ENCODE peak calls at places on chromosomes 7 and 10, in seven cellular contexts. Q, L, C, I, R, W and X are unnamed samples.

GRCh38 chr10:819326-819725 is 112.2 kb downstream of the LARP4B start:
- DNase-seq in Q (no peak), W (no peak), C (no peak), L (no peak), I (no peak), R (no peak), X (no peak)

GRCh38 chr10:47256753-47257336 is 43.2 kb upstream of the GDF10 start:
- DNase-seq in C (no peak), I (no peak), L (no peak), W (no peak), Q (no peak), R (no peak), X (no peak)

GRCh38 chr7:157678503-157678902 is 341.7 kb downstream of the DNAJB6 start:
- DNase-seq in C (no peak), R (no peak), L (no peak), Q (peak; percentile 62), W (no peak), I (no peak), X (no peak)

GRCh38 chr10:27319752-27320561 is 79.4 kb upstream of the ACBD5 start:
- DNase-seq in R (no peak), Q (no peak), L (peak; percentile 10), C (peak; percentile 49), I (no peak), W (peak; percentile 51), X (peak; percentile 35)

GRCh38 chr7:23712368-23713284 is 2.6 kb downstream of the STK31 start:
- DNase-seq in Q (no peak), C (no peak), L (peak; percentile 60), I (no peak), R (peak; percentile 19), W (peak; percentile 68), X (peak; percentile 56)

GRCh38 chr7:73606801-73607691 is 17.3 kb downstream of the MLXIPL start:
- DNase-seq in R (no peak), Q (peak; percentile 85), W (peak; percentile 92), L (peak; percentile 88), I (peak; percentile 93), C (peak; percentile 33), X (peak; percentile 90)

GRCh38 chr7:101733713-101734475 is 83.5 kb upstream of the CUX1 start:
- DNase-seq in C (peak; percentile 28), W (peak; percentile 62), Q (no peak), L (peak; percentile 88), I (peak; percentile 74), R (no peak), X (peak; percentile 50)

GRCh38 chr7:22447759-22448158 is 52.2 kb downstream of the STEAP1B start:
- DNase-seq in Q (no peak), W (peak; percentile 61), L (no peak), I (no peak), C (no peak), R (no peak), X (peak; percentile 63)

GRCh38 chr10:111273635-111274034 is 196.8 kb downstream of the ADRA2A start:
- DNase-seq in Q (no peak), R (no peak), I (no peak), W (no peak), L (no peak), C (no peak), X (no peak)

GRCh38 chr10:25682203-25682950 is 251.7 kb upstream of the MYO3A start:
- DNase-seq in L (peak; percentile 35), C (no peak), W (no peak), Q (no peak), R (no peak), I (no peak), X (no peak)

GRCh38 chr7:95238252-95238938 is 85.9 kb downstream of the PON1 start:
- DNase-seq in C (no peak), L (no peak), Q (no peak), I (no peak), R (no peak), W (no peak), X (no peak)

GRCh38 chr7:74325230-74325565 is 36.0 kb downstream of the CLIP2 start:
- DNase-seq in L (no peak), I (no peak), Q (no peak), W (no peak), C (no peak), R (no peak), X (no peak)

GRCh38 chr7:53800746-53801145 is 741.4 kb upstream of the VSTM2A start:
- DNase-seq in I (no peak), R (no peak), W (no peak), C (no peak), Q (no peak), L (no peak), X (no peak)

GRCh38 chr10:86373828-86374227 is 7.2 kb upstream of the GRID1 start:
- DNase-seq in L (no peak), R (no peak), W (no peak), C (no peak), Q (peak; percentile 50), I (no peak), X (no peak)

GRCh38 chr7:79137942-79138341 is 315.5 kb downstream of the MAGI2 start:
- DNase-seq in Q (no peak), R (peak; percentile 83), C (no peak), W (no peak), L (no peak), I (no peak), X (no peak)

GRCh38 chr7:121620953-121621606 is 225.0 kb upstream of the FAM3C start:
- DNase-seq in W (no peak), R (no peak), I (no peak), L (no peak), C (no peak), Q (no peak), X (no peak)

GRCh38 chr7:43868181-43868580 is 1.1 kb downstream of the MRPS24 start:
- DNase-seq in I (no peak), L (no peak), C (no peak), Q (no peak), W (no peak), R (no peak), X (no peak)

GRCh38 chr7:143237363-143237762 is 15.5 kb downstream of the TAS2R40 start:
- DNase-seq in Q (no peak), W (no peak), I (no peak), R (no peak), L (no peak), C (no peak), X (no peak)

GRCh38 chr7:104442461-104442860 is 114.1 kb downstream of the LHFPL3 start:
- DNase-seq in R (no peak), C (no peak), I (no peak), W (no peak), L (no peak), Q (no peak), X (no peak)

GRCh38 chr7:106063039-106063438 is 49.1 kb downstream of the SYPL1 start:
- DNase-seq in C (no peak), L (no peak), R (no peak), I (no peak), W (no peak), Q (no peak), X (no peak)

GRCh38 chr10:61478621-61479312 is 25.6 kb upstream of the TMEM26 start:
- DNase-seq in R (no peak), L (no peak), W (no peak), C (no peak), I (no peak), Q (no peak), X (no peak)
- TF ChIP-seq CTCF in R (no peak), L (no peak), W (no peak), C (no peak), I (no peak), Q (no peak), X (no peak)

GRCh38 chr10:44851413-44851812 is 59.7 kb upstream of the TMEM72 start:
- DNase-seq in W (no peak), I (no peak), L (no peak), Q (peak; percentile 39), R (no peak), C (no peak), X (no peak)

GRCh38 chr10:44853796-44854195 is 57.3 kb upstream of the TMEM72 start:
- DNase-seq in L (no peak), W (no peak), C (no peak), I (no peak), Q (peak; percentile 62), R (no peak), X (no peak)

GRCh38 chr10:44851881-44852280 is 59.3 kb upstream of the TMEM72 start:
- DNase-seq in W (no peak), L (no peak), C (no peak), I (no peak), R (no peak), Q (peak; percentile 49), X (no peak)

GRCh38 chr10:44854693-44855350 is 56.3 kb upstream of the TMEM72 start:
- DNase-seq in R (no peak), Q (peak; percentile 49), I (no peak), W (no peak), L (no peak), C (no peak), X (no peak)

GRCh38 chr10:44853148-44853734 is 57.9 kb upstream of the TMEM72 start:
- DNase-seq in Q (peak; percentile 45), C (no peak), W (no peak), L (no peak), I (no peak), R (no peak), X (no peak)
- TF ChIP-seq CTCF in Q (peak; percentile 26), C (peak; percentile 35), W (no peak), L (no peak), I (no peak), R (peak; percentile 77), X (no peak)

DNA sequence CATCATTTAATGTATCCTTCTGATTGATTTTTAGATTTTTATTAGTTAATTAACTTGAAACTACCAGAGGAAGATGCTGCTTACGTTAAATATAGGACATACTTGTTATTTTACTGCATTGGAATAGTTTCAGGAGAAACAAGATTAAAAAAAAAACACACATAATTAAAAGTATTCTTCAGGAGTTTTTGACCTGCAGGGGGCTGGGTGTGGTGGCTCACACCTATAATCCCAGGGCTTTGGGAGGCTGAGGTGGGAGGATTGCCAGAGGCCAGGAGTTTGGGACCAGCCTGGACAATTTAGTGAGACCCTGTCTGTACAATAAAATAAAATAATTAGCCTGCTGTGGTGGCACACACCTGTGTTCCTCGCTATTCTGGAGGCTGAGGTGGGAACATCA is 10.7 kb downstream of the CBLL1 start:
- DNase-seq in R (no peak), Q (no peak), C (no peak), I (no peak), L (no peak), W (no peak), X (no peak)
- TF ChIP-seq CTCF in R (no peak), Q (peak; percentile 50), C (no peak), I (no peak), L (no peak), W (no peak), X (no peak)

DNA sequence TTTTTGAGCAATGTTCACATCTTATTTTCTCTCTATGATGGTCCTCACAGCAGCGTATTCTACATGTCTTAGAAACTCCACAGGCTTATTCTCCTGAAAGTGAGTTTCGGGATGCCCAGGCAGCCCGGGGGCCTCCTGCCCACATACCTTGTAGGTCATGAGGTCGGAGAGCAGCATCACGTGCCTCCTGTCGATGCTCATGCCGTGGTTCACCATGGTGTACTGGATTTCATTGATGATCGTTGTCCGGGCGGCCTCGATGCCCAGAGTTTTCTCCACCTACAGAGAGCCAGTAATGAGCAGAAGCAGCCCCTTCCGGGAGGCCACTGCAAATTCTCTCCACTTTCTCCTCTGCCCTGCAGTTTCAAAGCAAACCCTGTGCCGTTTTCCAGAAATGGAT is 48.0 kb downstream of the POLR3A start:
- DNase-seq in W (no peak), I (no peak), L (no peak), C (no peak), Q (no peak), R (no peak), X (no peak)
- TF ChIP-seq CTCF in W (no peak), I (no peak), L (no peak), C (no peak), Q (no peak), R (no peak), X (no peak)